ENCODE peak calls at places on chromosome 13, in nine cellular contexts. G, T, Z, O, B, V, D, C and Q are unnamed samples.

GRCh38 chr13:45207319-45207718 is 6.5 kb upstream of the KCTD4 start:
- DNase-seq in G (no peak), T (no peak), Z (no peak), O (no peak), B (no peak), V (no peak), D (no peak), C (no peak), Q (no peak)

GRCh38 chr13:109100705-109101104 is 471.3 kb downstream of the MYO16 start:
- DNase-seq in G (no peak), T (no peak), Z (no peak), O (no peak), B (peak; percentile 8), V (peak; percentile 46), D (no peak), C (no peak), Q (no peak)

GRCh38 chr13:93169980-93170379 is 56.6 kb upstream of the GPC6 start:
- DNase-seq in G (no peak), T (no peak), Z (no peak), O (no peak), B (peak; percentile 46), V (peak; percentile 100), D (no peak), C (peak; percentile 18), Q (no peak)

GRCh38 chr13:113309481-113309880 is 12.4 kb downstream of the LAMP1 start:
- DNase-seq in G (no peak), T (no peak), Z (no peak), O (no peak), B (no peak), V (no peak), D (no peak), C (no peak), Q (no peak)

GRCh38 chr13:61350351-61350750 is 65.3 kb downstream of the PCDH20 start:
- DNase-seq in G (no peak), T (no peak), Z (no peak), O (no peak), B (no peak), V (no peak), D (no peak), C (no peak), Q (no peak)

GRCh38 chr13:50366488-50367174 is 351.4 kb downstream of the KCNRG start:
- DNase-seq in G (no peak), T (no peak), Z (no peak), O (no peak), B (no peak), V (no peak), D (no peak), C (no peak), Q (no peak)

GRCh38 chr13:46339035-46339666 is 47.9 kb downstream of the RUBCNL start:
- DNase-seq in G (no peak), T (no peak), Z (no peak), O (peak; percentile 66), B (peak; percentile 62), V (peak; percentile 83), D (no peak), C (no peak), Q (no peak)

GRCh38 chr13:64078025-64078424 is 2662.4 kb upstream of the PCDH20 start:
- DNase-seq in G (no peak), T (no peak), Z (no peak), O (no peak), B (no peak), V (no peak), D (no peak), C (no peak), Q (no peak)

GRCh38 chr13:51241720-51242119 is 19.5 kb downstream of the FAM124A start:
- DNase-seq in G (no peak), T (no peak), Z (no peak), O (peak; percentile 59), B (peak; percentile 26), V (no peak), D (no peak), C (no peak), Q (no peak)

GRCh38 chr13:41308241-41308640 is 2.8 kb upstream of the NAA16 start:
- DNase-seq in G (no peak), T (no peak), Z (no peak), O (no peak), B (no peak), V (no peak), D (no peak), C (no peak), Q (no peak)

GRCh38 chr13:39417643-39418042 is 185.3 kb downstream of the LHFPL6 start:
- DNase-seq in G (no peak), T (no peak), Z (no peak), O (no peak), B (peak; percentile 52), V (peak; percentile 21), D (no peak), C (peak; percentile 72), Q (no peak)

GRCh38 chr13:30713133-30713532 is 22.2 kb upstream of the ALOX5AP start:
- DNase-seq in G (no peak), T (no peak), Z (no peak), O (peak; percentile 68), B (peak; percentile 38), V (no peak), D (no peak), C (no peak), Q (no peak)

GRCh38 chr13:106008540-106008939 is 526.9 kb downstream of the EFNB2 start:
- DNase-seq in G (no peak), T (no peak), Z (no peak), O (no peak), B (no peak), V (no peak), D (no peak), C (no peak), Q (no peak)

GRCh38 chr13:40422588-40423235 is 243.7 kb downstream of the FOXO1 start:
- DNase-seq in G (no peak), T (no peak), Z (no peak), O (no peak), B (no peak), V (peak; percentile 43), D (no peak), C (no peak), Q (no peak)

GRCh38 chr13:68261105-68261504 is 1031.0 kb upstream of the PCDH9 start:
- DNase-seq in G (no peak), T (no peak), Z (no peak), O (no peak), B (no peak), V (no peak), D (no peak), C (no peak), Q (no peak)

GRCh38 chr13:108742681-108743080 is 113.3 kb downstream of the MYO16 start:
- DNase-seq in G (no peak), T (no peak), Z (no peak), O (no peak), B (no peak), V (no peak), D (no peak), C (no peak), Q (no peak)

GRCh38 chr13:80084086-80084676 is 256.7 kb downstream of the SPRY2 start:
- DNase-seq in G (no peak), T (no peak), Z (no peak), O (no peak), B (peak; percentile 99), V (peak; percentile 61), D (no peak), C (peak; percentile 41), Q (no peak)

GRCh38 chr13:109821038-109821545 is 34.7 kb upstream of the IRS2 start:
- DNase-seq in G (no peak), T (no peak), Z (no peak), O (no peak), B (no peak), V (no peak), D (no peak), C (peak; percentile 8), Q (no peak)

GRCh38 chr13:34155931-34156607 is 338.1 kb downstream of the RFC3 start:
- DNase-seq in G (no peak), T (no peak), Z (no peak), O (no peak), B (peak; percentile 28), V (peak; percentile 84), D (no peak), C (peak; percentile 34), Q (no peak)

GRCh38 chr13:72782717-72783116 is 784 bp downstream of the PIBF1 start:
- DNase-seq in G (no peak), T (no peak), Z (no peak), O (no peak), B (peak; percentile 30), V (peak; percentile 12), D (no peak), C (no peak), Q (no peak)

GRCh38 chr13:30466358-30466714 is 600 bp upstream of the HMGB1 start:
- DNase-seq in G (no peak), T (no peak), Z (no peak), O (no peak), B (peak; percentile 4), V (no peak), D (no peak), C (no peak), Q (no peak)

GRCh38 chr13:68439821-68440220 is 1209.7 kb upstream of the PCDH9 start:
- DNase-seq in G (no peak), T (no peak), Z (no peak), O (no peak), B (no peak), V (no peak), D (no peak), C (no peak), Q (no peak)

GRCh38 chr13:48783831-48784230 is 130.1 kb downstream of the CYSLTR2 start:
- DNase-seq in G (no peak), T (no peak), Z (no peak), O (no peak), B (no peak), V (no peak), D (no peak), C (no peak), Q (no peak)

GRCh38 chr13:95256086-95256485 is 45.2 kb downstream of the ABCC4 start:
- DNase-seq in G (peak; percentile 39), T (no peak), Z (no peak), O (no peak), B (peak; percentile 95), V (peak; percentile 93), D (no peak), C (no peak), Q (no peak)

GRCh38 chr13:43377955-43378354 is 354.6 kb downstream of the DNAJC15 start:
- DNase-seq in G (no peak), T (no peak), Z (no peak), O (no peak), B (no peak), V (peak; percentile 30), D (no peak), C (no peak), Q (no peak)

GRCh38 chr13:113064534-113065405 is 40.8 kb upstream of the F7 start:
- DNase-seq in G (peak; percentile 7), T (no peak), Z (peak; percentile 35), O (peak; percentile 59), B (peak; percentile 33), V (peak; percentile 8), D (no peak), C (peak; percentile 69), Q (no peak)

GRCh38 chr13:79398915-79399314 is 7.1 kb downstream of the RBM26 start:
- DNase-seq in G (no peak), T (no peak), Z (no peak), O (no peak), B (no peak), V (peak; percentile 64), D (no peak), C (no peak), Q (no peak)

GRCh38 chr13:99320693-99321481 is 13.7 kb upstream of the GPR183 start:
- DNase-seq in G (no peak), T (no peak), Z (no peak), O (no peak), B (peak; percentile 88), V (peak; percentile 81), D (no peak), C (no peak), Q (no peak)

GRCh38 chr13:91359071-91359470 is 11.6 kb downstream of the MIR17HG start:
- DNase-seq in G (no peak), T (no peak), Z (no peak), O (no peak), B (no peak), V (no peak), D (no peak), C (no peak), Q (no peak)

GRCh38 chr13:55402867-55403266 is 1737.9 kb upstream of the PRR20A start:
- DNase-seq in G (no peak), T (no peak), Z (no peak), O (no peak), B (no peak), V (no peak), D (no peak), C (no peak), Q (no peak)

GRCh38 chr13:27079421-27079958 is 92.1 kb downstream of the USP12 start:
- DNase-seq in G (no peak), T (no peak), Z (no peak), O (no peak), B (peak; percentile 98), V (peak; percentile 4), D (no peak), C (peak; percentile 93), Q (no peak)